ENCODE peak calls at places on chromosomes 16 and 17, in eight cellular contexts. J is foreskin fibroblast, R is dorsolateral prefrontal cortex, G is SK-N-SH, B is transverse colon, F is brain microvascular endothelial cell, A is mucosa of descending colon, T is heart right ventricle. M is an unnamed sample.

GRCh38 chr16:18800674-18801196 is 614 bp downstream of the ARL6IP1 start:
- DNase-seq in B (peak; percentile 17), J (peak; percentile 55), T (no peak), F (no peak), G (no peak), A (peak; percentile 51), R (no peak), M (peak; percentile 28)

GRCh38 chr17:31053076-31053475 is 41.7 kb upstream of the NF1 start:
- DNase-seq in B (no peak), A (no peak), T (no peak), J (no peak), R (no peak), F (no peak), G (no peak), M (no peak)

GRCh38 chr17:4900231-4901107 is 1.1 kb downstream of the C17orf107 start:
- DNase-seq in G (no peak), F (no peak), A (peak; percentile 67), J (no peak), T (no peak), R (no peak), B (peak; percentile 56), M (no peak)

GRCh38 chr17:82561429-82562035 is 42.0 kb downstream of the FOXK2 start:
- DNase-seq in B (no peak), J (no peak), R (peak; percentile 66), A (no peak), T (no peak), F (no peak), G (no peak), M (no peak)

GRCh38 chr17:68456529-68457167 is 648 bp downstream of the WIPI1 start:
- DNase-seq in B (peak; percentile 82), G (peak; percentile 83), R (peak; percentile 77), J (peak; percentile 96), F (peak; percentile 84), A (peak; percentile 84), T (peak; percentile 78), M (peak; percentile 92)

GRCh38 chr17:6279659-6280058 is 155.3 kb downstream of the AIPL1 start:
- DNase-seq in A (peak; percentile 70), B (peak; percentile 71), R (no peak), G (no peak), F (no peak), T (no peak), J (no peak), M (no peak)

GRCh38 chr16:87006789-87007745 is 310.1 kb downstream of the C16orf95 start:
- DNase-seq in B (no peak), J (no peak), A (no peak), G (no peak), R (no peak), F (no peak), T (no peak), M (no peak)

GRCh38 chr17:61294777-61295176 is 104.9 kb upstream of the TBX2 start:
- DNase-seq in F (peak; percentile 61), B (no peak), J (peak; percentile 83), R (no peak), T (no peak), G (no peak), A (no peak), M (no peak)

GRCh38 chr17:28513476-28513875 is 7.3 kb downstream of the FOXN1 start:
- DNase-seq in G (no peak), A (no peak), B (no peak), F (no peak), T (no peak), J (no peak), R (no peak), M (no peak)

GRCh38 chr17:65456368-65457151 is 104.9 kb downstream of the AXIN2 start:
- DNase-seq in R (no peak), B (no peak), A (no peak), G (no peak), J (no peak), T (no peak), F (no peak), M (no peak)

GRCh38 chr17:55479903-55480302 is 31.3 kb downstream of the SMIM36 start:
- DNase-seq in F (no peak), T (no peak), R (no peak), G (no peak), A (no peak), J (no peak), B (no peak), M (no peak)

GRCh38 chr17:39116224-39116623 is 35.2 kb downstream of the PLXDC1 start:
- DNase-seq in R (peak; percentile 29), G (no peak), F (no peak), A (no peak), B (no peak), T (no peak), J (no peak), M (no peak)

GRCh38 chr17:7034955-7035590 is 742 bp upstream of the SLC16A13 start:
- DNase-seq in J (no peak), B (no peak), T (no peak), A (no peak), R (no peak), F (no peak), G (no peak), M (no peak)

GRCh38 chr16:2827481-2827790 is 2.7 kb upstream of the ZG16B start:
- DNase-seq in B (peak; percentile 4), G (no peak), J (no peak), A (no peak), T (no peak), F (no peak), R (no peak), M (no peak)

GRCh38 chr17:52096056-52096455 is 62.5 kb downstream of the CA10 start:
- DNase-seq in J (no peak), G (no peak), A (no peak), B (no peak), R (no peak), T (no peak), F (no peak), M (no peak)

GRCh38 chr16:50501986-50502615 is 46.1 kb upstream of the NKD1 start:
- DNase-seq in T (no peak), A (no peak), R (no peak), G (no peak), B (no peak), J (no peak), F (no peak), M (no peak)

GRCh38 chr16:48277158-48277557 is 29.8 kb upstream of the ABCC11 start:
- DNase-seq in G (no peak), R (no peak), J (no peak), A (peak; percentile 48), F (no peak), B (peak; percentile 17), T (no peak), M (no peak)

GRCh38 chr17:2090210-2090641 is 35.3 kb downstream of the HIC1 start:
- DNase-seq in R (no peak), J (no peak), A (no peak), T (no peak), F (no peak), G (no peak), B (no peak), M (no peak)
- H3K4me3 ChIP-seq in R (no peak overlapping the region), J (no peak overlapping the region), A (no peak overlapping the region), T (peak overlapping the region; percentile 42), F (no peak overlapping the region), G (no peak overlapping the region), B (no peak overlapping the region), M (no peak overlapping the region)

GRCh38 chr16:12971216-12971615 is 69.8 kb downstream of the SHISA9 start:
- DNase-seq in A (no peak), J (peak; percentile 76), T (no peak), B (no peak), R (peak; percentile 40), G (peak; percentile 34), F (peak; percentile 1), M (peak; percentile 25)

GRCh38 chr16:12972246-12972645 is 70.8 kb downstream of the SHISA9 start:
- DNase-seq in J (no peak), B (no peak), R (no peak), G (no peak), A (no peak), F (no peak), T (no peak), M (no peak)

GRCh38 chr16:12976936-12977335 is 75.5 kb downstream of the SHISA9 start:
- DNase-seq in R (no peak), B (no peak), G (no peak), T (no peak), F (no peak), A (no peak), J (peak; percentile 2), M (no peak)

GRCh38 chr16:12975766-12976165 is 74.4 kb downstream of the SHISA9 start:
- DNase-seq in B (no peak), J (no peak), R (no peak), F (no peak), T (no peak), A (no peak), G (no peak), M (no peak)

DNA sequence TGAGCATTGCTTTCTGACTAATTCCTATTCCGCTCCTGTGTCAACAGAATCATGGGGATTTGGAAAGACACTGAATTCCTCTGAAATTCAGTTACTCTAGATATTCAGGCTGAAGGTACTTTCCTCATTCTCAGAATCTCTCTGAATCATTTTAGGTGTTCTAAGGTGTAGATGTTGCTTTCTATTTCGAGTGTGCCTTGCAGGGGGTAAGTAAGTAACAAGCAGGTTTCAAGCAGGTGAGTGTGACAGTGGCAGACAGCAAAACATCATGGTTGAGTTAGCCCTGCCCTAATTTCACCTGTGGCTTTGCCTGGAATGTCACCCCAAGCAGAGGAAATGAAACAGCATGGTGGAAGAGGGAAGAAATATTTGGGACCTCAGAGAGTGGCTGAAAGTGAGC is 75.1 kb downstream of the SHISA9 start:
- DNase-seq in G (no peak), R (no peak), T (no peak), B (no peak), F (no peak), J (no peak), A (no peak), M (no peak)
- TF ChIP-seq CTCF in G (no peak), R (no peak), T (no peak), B (no peak), F (no peak), J (no peak), A (no peak), M (no peak)

DNA sequence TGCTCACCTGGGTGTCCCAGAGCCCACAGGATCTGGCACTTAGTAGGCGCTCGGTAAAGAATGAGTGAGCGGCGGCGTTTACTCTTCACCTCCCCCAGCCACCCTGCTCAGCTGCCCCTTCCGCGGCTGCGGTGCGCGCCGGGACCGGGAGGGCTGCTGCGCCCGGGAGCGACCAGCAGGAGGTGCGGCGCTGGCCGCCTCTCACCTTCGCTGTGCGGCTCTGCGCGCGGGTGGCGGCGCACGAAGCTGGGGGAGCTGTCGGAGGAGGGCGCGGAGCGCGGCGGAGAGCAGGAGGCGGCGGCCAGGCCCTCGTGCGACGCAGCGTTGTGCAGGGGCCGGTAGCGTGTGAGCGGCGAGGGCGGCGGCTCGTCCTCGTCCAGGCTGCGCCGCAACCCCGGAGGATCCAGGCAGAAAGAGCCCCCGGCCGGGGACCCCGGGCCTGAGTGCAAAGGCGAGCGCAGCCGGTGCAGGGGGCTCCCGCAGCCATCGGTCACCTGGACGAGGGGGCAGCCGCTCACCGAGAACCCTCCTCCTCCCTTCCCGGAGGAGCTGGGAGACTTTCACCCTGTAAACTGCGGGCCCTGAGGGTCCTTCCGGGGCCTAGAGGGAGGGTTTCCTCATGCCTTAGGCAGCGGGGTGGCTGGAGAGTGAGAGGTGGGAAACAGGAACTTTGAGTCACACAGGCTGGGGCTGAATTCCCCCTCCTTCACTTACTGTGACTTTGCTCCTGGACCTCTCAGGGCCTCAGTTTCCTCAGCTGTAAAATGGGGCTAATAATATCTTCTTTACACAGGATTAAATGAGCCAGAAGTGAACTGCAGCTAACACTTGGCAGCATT is 12.5 kb downstream of the SAMD14 start:
- DNase-seq in J (peak; percentile 85), T (peak; percentile 66), F (no peak), B (peak; percentile 68), A (peak; percentile 80), G (no peak), R (no peak), M (peak; percentile 53)
- H3K4me3 ChIP-seq in J (no peak overlapping the region), T (peak overlapping the region; percentile 24), F (no peak overlapping the region), B (no peak overlapping the region), A (no peak overlapping the region), G (no peak overlapping the region), R (peak overlapping the region; percentile 25), M (no peak overlapping the region)

GRCh38 chr16:30956601-30957455 is 726 bp upstream of the SETD1A start:
- DNase-seq in F (peak; percentile 79), T (peak; percentile 88), J (peak; percentile 95), A (peak; percentile 90), G (peak; percentile 92), R (peak; percentile 63), B (peak; percentile 87), M (peak; percentile 91)
- TF ChIP-seq CTCF in F (peak; percentile 45), T (peak; percentile 37), J (peak; percentile 41), A (no peak), G (peak; percentile 44), R (no peak), B (no peak), M (no peak)